ENCODE peak calls at places on chromosomes 4 and X, in ten cellular contexts. I is mesenchymal stem cell, V is uterus, T is spleen, N is sigmoid colon, C is prostate gland, F is aorta, Z is lower lobe of right lung, U is heart left ventricle, R is body of pancreas. L is an unnamed sample. For H3K9me3 and H3K4me1, the result is how much of the 10 kb centered on the place peaks cover.

GRCh38 chr4:121070696-121071639 is 1.4 kb downstream of the NDNF start:
- DNase-seq in R (peak), V (no peak), I (peak), U (peak), T (no peak), C (no peak), Z (peak), F (peak), N (peak), L (peak)

GRCh38 chrX:115428011-115428410 is 133.0 kb upstream of the PLS3 start:
- DNase-seq in I (no peak), R (no peak), C (no peak), V (no peak), F (no peak), Z (no peak), N (no peak), T (no peak), U (no peak), L (no peak)

GRCh38 chr4:133320576-133321170 is 171.6 kb downstream of the PCDH10 start:
- DNase-seq in N (no peak), U (no peak), I (peak), V (no peak), T (no peak), C (no peak), Z (no peak), R (no peak), F (no peak), L (no peak)

GRCh38 chr4:109325698-109326097 is 23.2 kb upstream of the COL25A1 start:
- DNase-seq in U (no peak), C (no peak), V (no peak), I (no peak), N (no peak), F (no peak), R (no peak), Z (no peak), T (no peak), L (no peak)

GRCh38 chr4:20251796-20252655 is at the start of gene SLIT2:
- DNase-seq in V (peak), N (peak), F (peak), C (peak), Z (peak), U (peak), R (peak), T (peak), I (peak), L (peak)

GRCh38 chr4:6761540-6762243 is 20.8 kb upstream of the KIAA0232 start:
- DNase-seq in U (no peak), N (no peak), Z (peak), R (peak), C (no peak), F (no peak), T (peak), I (no peak), V (no peak), L (no peak)

GRCh38 chr4:127400736-127401346 is 231.9 kb upstream of the INTU start:
- DNase-seq in N (peak), T (no peak), U (no peak), I (peak), R (peak), V (peak), F (peak), Z (no peak), C (peak), L (peak)

GRCh38 chr4:108168672-108169562 is at the start of gene LEF1:
- DNase-seq in R (peak), C (peak), F (peak), I (peak), T (peak), N (no peak), V (no peak), Z (no peak), U (no peak), L (peak)

GRCh38 chr4:76611164-76611563 is 176.1 kb downstream of the SHROOM3 start:
- DNase-seq in U (no peak), V (no peak), Z (no peak), F (no peak), T (no peak), N (no peak), R (no peak), I (no peak), C (no peak), L (no peak)

GRCh38 chrX:66015152-66015827 is 24.6 kb downstream of the VSIG4 start:
- DNase-seq in N (no peak), Z (peak), I (no peak), T (peak), C (no peak), R (no peak), F (peak), V (no peak), U (no peak), L (no peak)

GRCh38 chr4:177490769-177491168 is 48.5 kb upstream of the AGA start:
- DNase-seq in F (no peak), U (no peak), Z (no peak), N (no peak), T (no peak), R (no peak), I (no peak), V (no peak), C (no peak), L (no peak)

GRCh38 chrX:138917781-138918180 is 206.3 kb upstream of the FGF13 start:
- DNase-seq in R (no peak), Z (no peak), V (no peak), U (no peak), C (no peak), I (no peak), N (no peak), T (no peak), F (no peak), L (no peak)

GRCh38 chrX:83658731-83659130 is 150.6 kb downstream of the POU3F4 start:
- DNase-seq in F (no peak), R (no peak), U (no peak), V (no peak), N (no peak), Z (no peak), C (no peak), I (no peak), T (no peak), L (no peak)

GRCh38 chr4:102501635-102502382 is 650 bp downstream of the NFKB1 start:
- DNase-seq in I (peak), C (peak), V (peak), Z (peak), F (peak), T (peak), R (peak), U (peak), N (peak), L (peak)

GRCh38 chrX:68808686-68809357 is 20.0 kb upstream of the EFNB1 start:
- DNase-seq in F (no peak), N (no peak), Z (no peak), V (no peak), C (no peak), T (no peak), I (peak), U (no peak), R (no peak), L (peak)

GRCh38 chr4:150828159-150828558 is 186.9 kb downstream of the LRBA start:
- DNase-seq in U (no peak), Z (no peak), C (no peak), R (no peak), F (no peak), N (no peak), I (no peak), V (no peak), T (peak), L (no peak)

GRCh38 chrX:80120335-80120734 is 105.8 kb downstream of the TBX22 start:
- DNase-seq in N (no peak), Z (no peak), U (no peak), T (no peak), C (no peak), F (no peak), I (no peak), V (no peak), R (no peak), L (no peak)

GRCh38 chrX:19698125-19698524 is 182.8 kb upstream of the MAP3K15 start:
- DNase-seq in I (peak), T (no peak), C (no peak), V (no peak), Z (no peak), R (no peak), F (no peak), U (no peak), N (no peak), L (no peak)

GRCh38 chrX:153700376-153700945 is 12.7 kb downstream of the SLC6A8 start:
- DNase-seq in I (no peak), U (peak), R (no peak), Z (no peak), V (no peak), F (no peak), C (no peak), N (no peak), T (no peak), L (peak)

GRCh38 chr4:182643801-182644311 is 273.3 kb downstream of the DCTD start:
- DNase-seq in U (no peak), V (no peak), I (peak), C (no peak), T (no peak), N (no peak), F (peak), Z (no peak), R (no peak), L (no peak)

GRCh38 chr4:183447646-183448045 is 3.2 kb downstream of the CDKN2AIP start:
- DNase-seq in N (no peak), T (no peak), R (no peak), V (no peak), C (no peak), F (no peak), I (no peak), Z (no peak), U (no peak), L (no peak)

GRCh38 chr4:174935607-174936006 is 17.4 kb downstream of the ADAM29 start:
- DNase-seq in U (no peak), F (no peak), N (no peak), V (no peak), Z (no peak), T (no peak), R (no peak), C (no peak), I (no peak), L (no peak)

GRCh38 chr4:166957451-166957850 is 276.8 kb downstream of the SPOCK3 start:
- DNase-seq in I (no peak), C (no peak), T (no peak), Z (no peak), N (no peak), F (no peak), U (no peak), V (no peak), R (no peak), L (no peak)

GRCh38 chr4:6881908-6882307 is 27.7 kb upstream of the TBC1D14 start:
- DNase-seq in Z (no peak), U (no peak), I (no peak), F (no peak), V (no peak), R (no peak), T (no peak), N (no peak), C (no peak), L (no peak)

GRCh38 chrX:131633285-131633917 is 89.5 kb downstream of the OR13H1 start:
- DNase-seq in R (peak), F (no peak), V (peak), T (no peak), U (no peak), C (peak), N (peak), I (peak), Z (no peak), L (no peak)

GRCh38 chrX:2658585-2659292 is 32.4 kb upstream of the CD99 start:
- DNase-seq in N (no peak), U (no peak), T (no peak), Z (no peak), R (no peak), I (no peak), V (no peak), F (no peak), C (no peak), L (no peak)

GRCh38 chr4:138522366-138522765 is 280.2 kb upstream of the SLC7A11 start:
- DNase-seq in Z (no peak), F (no peak), C (no peak), V (no peak), I (peak), T (no peak), N (no peak), U (no peak), R (peak), L (no peak)

GRCh38 chr4:38456096-38456495 is 207.9 kb upstream of the KLF3 start:
- DNase-seq in T (no peak), V (no peak), U (no peak), R (no peak), I (no peak), Z (no peak), F (no peak), C (no peak), N (no peak), L (no peak)

GRCh38 chr4:18042754-18043153 is 21.2 kb upstream of the LCORL start:
- DNase-seq in F (no peak), R (no peak), C (no peak), N (no peak), U (no peak), I (no peak), T (no peak), V (no peak), Z (no peak), L (no peak)

GRCh38 chr4:107148922-107149321 is 112.8 kb upstream of the DKK2 start:
- DNase-seq in C (no peak), U (no peak), Z (no peak), V (no peak), T (no peak), I (no peak), R (no peak), F (no peak), N (no peak), L (no peak)

GRCh38 chr4:107473126-107473525 is 246.9 kb downstream of the PAPSS1 start:
- DNase-seq in F (no peak), C (no peak), T (no peak), Z (no peak), N (no peak), V (no peak), R (no peak), I (no peak), U (no peak), L (no peak)

GRCh38 chr4:26885912-26886274 is 25.3 kb downstream of the STIM2 start:
- DNase-seq in T (no peak), U (no peak), F (no peak), Z (no peak), N (no peak), V (no peak), C (peak), R (no peak), I (no peak), L (no peak)
- H3K4me3 ChIP-seq in T (peak), U (no peak), F (no peak), Z (peak), N (no peak), V (no peak), C (no peak), R (no peak), I (no peak), L (no peak)

DNA sequence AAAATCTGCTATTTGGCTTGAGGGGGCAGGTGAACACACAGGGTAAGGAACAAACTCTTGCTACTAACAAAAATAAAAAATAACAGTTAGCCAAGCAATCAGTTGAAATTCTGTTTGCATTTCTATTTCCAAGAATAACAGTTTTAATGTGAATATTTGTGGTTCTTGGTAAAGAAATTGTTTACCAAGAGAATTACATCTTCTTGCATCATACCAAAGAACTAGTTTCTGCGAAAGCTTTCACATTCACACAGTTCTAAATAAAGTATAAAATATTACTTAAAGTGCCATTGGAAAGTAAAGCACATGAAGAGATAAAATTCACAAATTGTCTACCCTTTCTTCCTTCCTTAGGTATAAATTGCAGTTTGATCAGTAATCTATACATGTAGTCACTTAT is 54.4 kb downstream of the KLHL4 start:
- DNase-seq in N (no peak), T (no peak), V (no peak), U (no peak), C (no peak), F (no peak), Z (no peak), I (peak), R (no peak), L (no peak)
- H3K9me3 ChIP-seq in N (under half), T (under half), V (under half), U (under half), C (under half), F (under half), Z (under half), I (under half), R (under half), L (under half)

GRCh38 chr4:5639556-5639955 is 68.8 kb downstream of the EVC2 start:
- DNase-seq in R (no peak), C (no peak), U (no peak), I (no peak), T (no peak), V (no peak), N (no peak), Z (no peak), F (no peak), L (no peak)
- H3K4me1 ChIP-seq in R (under half), C (under half), U (under half), I (under half), T (under half), V (under half), N (under half), Z (under half), F (under half), L (under half)

GRCh38 chrX:36963852-36964251 is 44.3 kb upstream of the FAM47C start:
- DNase-seq in R (no peak), T (no peak), U (no peak), C (no peak), N (no peak), V (no peak), F (no peak), I (no peak), Z (no peak), L (no peak)
- H3K4me3 ChIP-seq in R (no peak), T (peak), U (no peak), C (peak), N (no peak), V (no peak), F (peak), I (no peak), Z (no peak), L (no peak)

DNA sequence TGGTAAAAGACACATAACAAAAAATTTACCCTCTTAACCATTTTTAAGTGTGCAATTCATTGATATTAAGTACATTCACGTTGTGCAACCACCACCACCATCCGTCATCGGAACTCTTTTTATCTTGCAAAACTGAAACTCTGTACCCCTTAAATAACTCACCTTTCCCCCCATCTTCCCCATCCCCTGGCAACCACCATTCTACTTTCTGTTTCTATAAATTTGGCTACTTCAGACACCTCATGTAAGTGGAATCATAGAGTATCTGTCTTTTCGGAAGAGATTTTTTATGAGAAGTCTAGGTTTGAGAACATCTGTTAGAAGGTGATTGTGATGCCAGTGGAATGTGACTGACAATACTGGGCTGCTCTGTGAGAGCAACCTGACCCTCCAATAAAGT is 39.8 kb upstream of the CCDC149 start:
- DNase-seq in I (no peak), Z (no peak), R (no peak), N (no peak), U (no peak), C (no peak), V (no peak), F (no peak), T (no peak), L (no peak)
- H3K9me3 ChIP-seq in I (under half), Z (under half), R (under half), N (under half), U (under half), C (under half), V (under half), F (under half), T (under half), L (under half)

GRCh38 chr4:7939377-7940108 is at the start of gene AFAP1:
- DNase-seq in V (peak), C (peak), I (peak), R (peak), N (peak), U (peak), F (peak), T (peak), Z (peak), L (peak)
- H3K4me1 ChIP-seq in V (under half), C (under half), I (under half), R (under half), N (under half), U (under half), F (under half), T (under half), Z (under half), L (under half)

GRCh38 chr4:56505269-56506109 is at the start of gene ARL9:
- DNase-seq in R (peak), N (peak), T (peak), V (peak), Z (peak), F (peak), I (peak), U (peak), C (peak), L (peak)
- H3K4me3 ChIP-seq in R (no peak), N (peak), T (peak), V (peak), Z (peak), F (peak), I (peak), U (peak), C (peak), L (peak)

GRCh38 chr4:71382569-71383560 is 44.0 kb downstream of the SLC4A4 start:
- DNase-seq in Z (no peak), V (no peak), T (no peak), N (no peak), I (no peak), U (no peak), F (no peak), R (no peak), C (no peak), L (no peak)
- H3K9me3 ChIP-seq in Z (under half), V (under half), T (under half), N (under half), I (under half), U (under half), F (under half), R (under half), C (under half), L (under half)

GRCh38 chr4:158826057-158826456 is 57.2 kb downstream of the FNIP2 start:
- DNase-seq in I (no peak), C (no peak), R (no peak), T (no peak), U (no peak), Z (no peak), V (no peak), F (no peak), N (no peak), L (no peak)

GRCh38 chr4:158824425-158825274 is 55.8 kb downstream of the FNIP2 start:
- DNase-seq in N (no peak), R (peak), C (no peak), F (no peak), I (peak), V (no peak), Z (no peak), T (no peak), U (no peak), L (peak)

GRCh38 chr4:158826882-158827281 is 58.1 kb downstream of the FNIP2 start:
- DNase-seq in U (no peak), T (no peak), V (no peak), Z (no peak), R (peak), F (no peak), N (no peak), C (peak), I (no peak), L (no peak)

GRCh38 chr4:158827475-158828085 is 58.8 kb downstream of the FNIP2 start:
- DNase-seq in Z (no peak), N (no peak), I (no peak), T (no peak), V (no peak), C (no peak), R (no peak), U (no peak), F (no peak), L (no peak)

DNA sequence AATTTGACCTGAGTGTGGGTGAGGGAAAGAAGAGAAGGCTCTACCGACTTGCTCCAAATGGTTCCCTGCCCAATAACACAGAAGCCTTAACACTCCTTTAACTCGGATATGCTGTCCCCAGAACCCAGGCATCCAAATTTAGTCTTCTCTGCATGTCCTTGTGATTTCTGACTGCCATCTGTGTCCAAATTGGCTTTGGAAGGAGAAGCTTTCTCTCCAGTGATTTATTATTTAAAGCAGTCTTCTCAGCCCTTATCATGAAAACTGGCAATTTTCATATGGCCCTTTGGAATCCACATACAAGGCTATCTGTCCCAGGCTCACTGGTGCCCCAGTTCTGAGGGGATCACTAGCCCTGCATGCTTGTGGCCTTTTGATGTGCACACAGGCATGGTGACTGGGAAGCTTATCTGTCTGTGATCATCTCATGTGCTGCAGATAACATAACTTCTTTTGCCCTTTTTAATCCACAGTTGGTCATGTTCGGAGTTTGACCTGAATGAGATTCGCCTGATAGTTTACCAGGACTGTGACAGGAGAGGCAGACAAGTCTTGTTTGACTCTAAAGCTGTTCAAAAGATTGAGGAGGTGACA is 56.7 kb downstream of the FNIP2 start:
- DNase-seq in N (no peak), U (no peak), C (no peak), I (no peak), R (no peak), F (no peak), T (no peak), Z (no peak), V (no peak), L (no peak)
- H3K4me1 ChIP-seq in N (under half), U (half or more), C (under half), I (under half), R (half or more), F (under half), T (under half), Z (half or more), V (under half), L (half or more)

L was measured in psoas muscle.